ENCODE peak calls at places on chromosomes 7 and 10, in nine cellular contexts. E is stimulated activated CD8-positive, alpha-beta memory T cell treated with anti-CD3 and anti-CD28 coated beads, Interleukin-4, amount 100 ng/mL, for 1 hour; I is NCI-H1930; K is retina; P is cardiac fibroblast; G is activated T-cell treated with anti-CD3 and anti-CD28 coated beads, Interleukin-2, amount 50 U/mL, for 1 hour; O is mesothelial cell of epicardium; R is omental fat pad; Q is tibial artery. D is an unnamed sample.

GRCh38 chr7:5697754-5698487 is 83.5 kb downstream of the RNF216 start:
- DNase-seq in Q (no peak), I (no peak), G (no peak), O (no peak), P (no peak), K (no peak), E (no peak), R (no peak), D (no peak)

GRCh38 chr7:88357295-88357694 is 50.6 kb upstream of the STEAP4 start:
- DNase-seq in K (no peak), I (no peak), G (no peak), Q (no peak), R (no peak), O (no peak), E (no peak), P (peak), D (no peak)

GRCh38 chr10:44234471-44234850 is 150.4 kb downstream of the CXCL12 start:
- DNase-seq in R (no peak), Q (no peak), I (no peak), G (no peak), K (peak), E (no peak), P (peak), O (no peak), D (no peak)

GRCh38 chr10:86594535-86594934 is 59.8 kb upstream of the OPN4 start:
- DNase-seq in R (no peak), P (peak), O (peak), E (no peak), Q (no peak), G (no peak), K (no peak), I (no peak), D (no peak)

GRCh38 chr10:34094961-34095360 is 720.1 kb downstream of the PARD3 start:
- DNase-seq in E (no peak), Q (no peak), I (no peak), K (no peak), P (no peak), G (no peak), O (no peak), R (no peak), D (no peak)

GRCh38 chr7:33109758-33110238 is 594 bp upstream of the RP9 start:
- DNase-seq in I (no peak), P (no peak), R (no peak), O (no peak), E (no peak), K (no peak), Q (no peak), G (no peak), D (no peak)

GRCh38 chr7:47535033-47535703 is 46.7 kb downstream of the TNS3 start:
- DNase-seq in O (no peak), P (no peak), E (no peak), K (peak), Q (peak), G (no peak), I (no peak), R (no peak), D (no peak)

GRCh38 chr7:93359520-93360198 is 127.5 kb downstream of the VPS50 start:
- DNase-seq in O (no peak), P (no peak), K (no peak), G (no peak), Q (no peak), I (no peak), R (no peak), E (no peak), D (no peak)

GRCh38 chr7:5283421-5284303 is 919 bp downstream of the SLC29A4 start:
- DNase-seq in P (no peak), I (no peak), Q (no peak), E (no peak), R (no peak), O (no peak), K (peak), G (no peak), D (no peak)

D was measured in Panc1.